ENCODE peak calls at places on chromosomes 5 and 9, in seven cellular contexts. L, J, Y, I, U, M and D are unnamed samples.

GRCh38 chr5:150801117-150801927 is 22.8 kb downstream of the SMIM3 start:
- DNase-seq in Y (peak; percentile 77), U (peak; percentile 75), M (peak; percentile 92), L (peak; percentile 74), J (peak; percentile 53), I (peak; percentile 84), D (peak; percentile 90)

GRCh38 chr9:107737987-107738743 is 248.6 kb upstream of the KLF4 start:
- DNase-seq in J (no peak), I (peak; percentile 40), Y (peak; percentile 95), L (no peak), U (no peak), M (no peak), D (no peak)

GRCh38 chr9:34568783-34569182 is 20.7 kb downstream of the CNTFR start:
- DNase-seq in L (no peak), J (no peak), Y (no peak), U (no peak), M (no peak), I (no peak), D (no peak)

GRCh38 chr5:41921874-41922273 is 3.2 kb upstream of the FBXO4 start:
- DNase-seq in Y (peak; percentile 60), J (no peak), I (peak; percentile 27), L (no peak), U (no peak), M (peak; percentile 57), D (peak; percentile 2)

GRCh38 chr5:136374003-136374402 is 8.7 kb upstream of the TRPC7 start:
- DNase-seq in L (no peak), M (peak; percentile 26), Y (peak; percentile 12), J (no peak), I (peak; percentile 50), U (no peak), D (peak; percentile 51)

GRCh38 chr9:128370752-128371621 is at the start of gene URM1:
- DNase-seq in L (peak; percentile 97), J (peak; percentile 86), I (peak; percentile 98), M (peak; percentile 99), Y (peak; percentile 95), U (peak; percentile 91), D (peak; percentile 98)

GRCh38 chr9:118446962-118447490 is 742.8 kb downstream of the TLR4 start:
- DNase-seq in M (no peak), J (no peak), I (no peak), L (no peak), Y (no peak), U (no peak), D (no peak)

GRCh38 chr5:135546014-135546413 is 10.2 kb upstream of the NEUROG1 start:
- DNase-seq in M (no peak), Y (no peak), I (no peak), U (no peak), L (no peak), J (peak; percentile 45), D (no peak)

GRCh38 chr9:137670391-137671195 is 51.8 kb downstream of the EHMT1 start:
- DNase-seq in I (no peak), L (peak; percentile 61), M (peak; percentile 63), U (peak; percentile 69), J (peak; percentile 56), Y (no peak), D (peak; percentile 60)

GRCh38 chr5:121954086-121954485 is 7.7 kb upstream of the SRFBP1 start:
- DNase-seq in Y (no peak), M (no peak), L (no peak), I (no peak), U (no peak), J (no peak), D (no peak)

GRCh38 chr5:159393854-159394274 is 63.6 kb upstream of the IL12B start:
- DNase-seq in L (no peak), J (no peak), U (no peak), I (no peak), Y (no peak), M (no peak), D (peak; percentile 74)

GRCh38 chr5:59528226-59528862 is 365.2 kb downstream of the PDE4D start:
- DNase-seq in U (no peak), I (no peak), M (no peak), J (peak; percentile 15), L (no peak), Y (no peak), D (peak; percentile 96)

GRCh38 chr5:33332804-33333203 is 108.0 kb upstream of the TARS1 start:
- DNase-seq in U (no peak), J (no peak), M (no peak), I (no peak), Y (no peak), L (no peak), D (no peak)

GRCh38 chr9:132787748-132788159 is 90.3 kb downstream of the AK8 start:
- DNase-seq in I (no peak), U (no peak), J (no peak), L (no peak), Y (no peak), M (no peak), D (no peak)

GRCh38 chr9:6660512-6660911 is 15.0 kb upstream of the GLDC start:
- DNase-seq in M (no peak), U (no peak), Y (no peak), J (no peak), L (no peak), I (no peak), D (no peak)

GRCh38 chr5:115640274-115640673 is 14.4 kb upstream of the TMED7 start:
- DNase-seq in J (no peak), U (no peak), M (no peak), I (no peak), Y (no peak), L (no peak), D (no peak)

GRCh38 chr5:83029912-83030311 is 47.3 kb downstream of the TMEM167A start:
- DNase-seq in J (no peak), U (no peak), Y (peak; percentile 80), M (peak; percentile 91), L (no peak), I (peak; percentile 49), D (peak; percentile 26)

GRCh38 chr5:179889885-179890284 is 17.8 kb downstream of the TBC1D9B start:
- DNase-seq in Y (no peak), M (no peak), J (no peak), U (no peak), I (no peak), L (no peak), D (no peak)
- H2BK120ac ChIP-seq in Y (no peak overlapping the region), M (no peak overlapping the region), J (no peak overlapping the region), U (no peak overlapping the region), I (no peak overlapping the region), L (no peak overlapping the region), D (no peak overlapping the region)

GRCh38 chr5:57738306-57738705 is 255.7 kb upstream of the ACTBL2 start:
- DNase-seq in L (no peak), M (no peak), U (no peak), Y (no peak), J (peak; percentile 8), I (no peak), D (no peak)

GRCh38 chr5:57738787-57739186 is 256.2 kb upstream of the ACTBL2 start:
- DNase-seq in Y (no peak), L (no peak), J (no peak), I (no peak), M (peak; percentile 11), U (no peak), D (no peak)

GRCh38 chr5:57745029-57745428 is 262.4 kb upstream of the ACTBL2 start:
- DNase-seq in L (no peak), J (no peak), U (no peak), I (no peak), M (no peak), Y (peak; percentile 50), D (no peak)

GRCh38 chr5:57745676-57746075 is 263.1 kb upstream of the ACTBL2 start:
- DNase-seq in M (no peak), L (no peak), Y (no peak), U (no peak), I (no peak), J (no peak), D (no peak)

DNA sequence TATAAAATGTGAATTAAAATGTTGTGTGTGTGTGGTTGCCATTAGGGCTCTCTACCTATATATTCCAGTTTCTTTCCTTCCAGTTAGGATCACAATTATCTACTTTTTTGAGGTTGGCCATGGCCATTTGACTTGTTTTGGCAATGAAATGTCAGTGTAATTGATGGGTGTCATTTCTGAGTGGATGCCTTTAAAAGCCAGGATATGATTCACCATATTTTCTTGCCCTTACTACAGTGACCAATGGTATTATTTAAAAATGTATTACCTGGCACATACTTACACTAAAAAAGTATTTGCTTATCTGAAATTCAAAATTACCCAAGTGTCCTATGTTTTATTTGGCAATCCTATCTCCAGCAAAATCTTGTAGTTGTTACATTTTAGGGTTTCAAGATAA is 258.7 kb upstream of the ACTBL2 start:
- DNase-seq in M (no peak), L (no peak), U (no peak), J (no peak), I (no peak), Y (no peak), D (no peak)
- H3K4ac ChIP-seq in M (no peak overlapping the region), L (no peak overlapping the region), U (no peak overlapping the region), J (no peak overlapping the region), I (no peak overlapping the region), Y (no peak overlapping the region), D (no peak overlapping the region)

GRCh38 chr5:96714450-96714849 is 52.3 kb downstream of the CAST start:
- DNase-seq in Y (no peak), L (no peak), U (no peak), I (no peak), M (peak; percentile 80), J (no peak), D (no peak)

GRCh38 chr5:96716716-96717115 is 54.5 kb downstream of the CAST start:
- DNase-seq in J (no peak), I (no peak), L (no peak), U (no peak), M (no peak), Y (no peak), D (peak; percentile 83)

GRCh38 chr5:96716007-96716406 is 53.8 kb downstream of the CAST start:
- DNase-seq in I (no peak), L (no peak), M (no peak), J (no peak), U (no peak), Y (no peak), D (no peak)

GRCh38 chr5:96712100-96712746 is 50.0 kb downstream of the CAST start:
- DNase-seq in M (peak; percentile 59), J (no peak), Y (no peak), U (no peak), L (no peak), I (no peak), D (no peak)

GRCh38 chr5:96714951-96715451 is 52.8 kb downstream of the CAST start:
- DNase-seq in U (no peak), M (peak; percentile 96), J (peak; percentile 31), Y (peak; percentile 91), I (peak; percentile 98), L (peak; percentile 36), D (peak; percentile 95)
- H2BK120ac ChIP-seq in U (no peak overlapping the region), M (no peak overlapping the region), J (no peak overlapping the region), Y (no peak overlapping the region), I (no peak overlapping the region), L (peak overlapping the region; percentile 67), D (no peak overlapping the region)

GRCh38 chr5:180201051-180201987 is 7.7 kb downstream of the RASGEF1C start:
- DNase-seq in L (peak; percentile 73), U (peak; percentile 88), Y (no peak), I (no peak), M (peak; percentile 70), J (peak; percentile 49), D (peak; percentile 77)

GRCh38 chr5:180199390-180199789 is 9.6 kb downstream of the RASGEF1C start:
- DNase-seq in J (no peak), I (no peak), M (no peak), U (no peak), Y (no peak), L (no peak), D (no peak)

GRCh38 chr5:180205936-180206335 is 3.1 kb downstream of the RASGEF1C start:
- DNase-seq in J (no peak), U (no peak), M (no peak), L (no peak), I (no peak), Y (no peak), D (no peak)

GRCh38 chr5:180204420-180204819 is 4.6 kb downstream of the RASGEF1C start:
- DNase-seq in Y (no peak), L (no peak), U (no peak), M (no peak), J (no peak), I (no peak), D (no peak)

GRCh38 chr5:180202939-180203573 is 6.0 kb downstream of the RASGEF1C start:
- DNase-seq in L (no peak), U (no peak), I (no peak), Y (no peak), J (no peak), M (no peak), D (no peak)
- H3K4ac ChIP-seq in L (no peak overlapping the region), U (no peak overlapping the region), I (no peak overlapping the region), Y (no peak overlapping the region), J (no peak overlapping the region), M (no peak overlapping the region), D (no peak overlapping the region)